ENCODE peak calls at places on chromosomes 16 and 17, in six cellular contexts. N, V, F, W, I and Z are unnamed samples. For H3K27me3, the result is how much of the 10 kb centered on the place peaks cover.

GRCh38 chr17:7060165-7060890 is 16.4 kb upstream of the SLC16A11 start:
- DNase-seq in N (peak), V (no peak), F (no peak), W (no peak), I (no peak), Z (peak)

GRCh38 chr16:57736419-57737281 is 1.1 kb downstream of the KATNB1 start:
- DNase-seq in N (peak), V (no peak), F (no peak), W (no peak), I (peak), Z (peak)

GRCh38 chr17:69222707-69223106 is 5.9 kb downstream of the ABCA10 start:
- DNase-seq in N (no peak), V (no peak), F (no peak), W (no peak), I (no peak), Z (no peak)

GRCh38 chr16:69325784-69326171 is 4.6 kb downstream of the PDF start:
- DNase-seq in N (no peak), V (no peak), F (peak), W (no peak), I (peak), Z (no peak)

GRCh38 chr17:44601574-44602372 is 44.5 kb downstream of the FZD2 start:
- DNase-seq in N (peak), V (no peak), F (no peak), W (no peak), I (no peak), Z (peak)

GRCh38 chr17:45149037-45149668 is 878 bp downstream of the HEXIM1 start:
- DNase-seq in N (peak), V (peak), F (peak), W (no peak), I (peak), Z (peak)

GRCh38 chr17:57906910-57907309 is 48.3 kb downstream of the CUEDC1 start:
- DNase-seq in N (no peak), V (no peak), F (no peak), W (no peak), I (no peak), Z (no peak)

GRCh38 chr17:81039854-81040758 is 5.2 kb downstream of the BAIAP2 start:
- DNase-seq in N (peak), V (no peak), F (no peak), W (no peak), I (no peak), Z (peak)

GRCh38 chr16:85227262-85227923 is 115.1 kb upstream of the CIBAR2 start:
- DNase-seq in N (no peak), V (no peak), F (no peak), W (no peak), I (no peak), Z (peak)

GRCh38 chr17:62618647-62619412 is 8.6 kb upstream of the MRC2 start:
- DNase-seq in N (no peak), V (no peak), F (no peak), W (no peak), I (no peak), Z (no peak)

GRCh38 chr17:5078106-5079028 is at the start of gene ZFP3:
- DNase-seq in N (peak), V (no peak), F (peak), W (no peak), I (peak), Z (peak)

GRCh38 chr16:82059161-82059982 is 24.3 kb downstream of the HSD17B2 start:
- DNase-seq in N (no peak), V (no peak), F (no peak), W (no peak), I (no peak), Z (no peak)

GRCh38 chr16:5756969-5757368 is 659.4 kb upstream of the EEF2KMT start:
- DNase-seq in N (no peak), V (no peak), F (no peak), W (no peak), I (no peak), Z (no peak)

GRCh38 chr16:67110136-67110847 is 551 bp downstream of the PHAF1 start:
- DNase-seq in N (no peak), V (no peak), F (no peak), W (no peak), I (no peak), Z (no peak)

GRCh38 chr17:82888583-82889495 is 49.0 kb upstream of the ZNF750 start:
- DNase-seq in N (no peak), V (no peak), F (no peak), W (no peak), I (no peak), Z (peak)

GRCh38 chr17:64084940-64085649 is 44.8 kb downstream of the ERN1 start:
- DNase-seq in N (peak), V (no peak), F (no peak), W (no peak), I (no peak), Z (no peak)

GRCh38 chr16:49428808-49429207 is 55.2 kb downstream of the C16orf78 start:
- DNase-seq in N (no peak), V (no peak), F (no peak), W (no peak), I (no peak), Z (no peak)

GRCh38 chr17:30321314-30321713 is 12.5 kb downstream of the TMIGD1 start:
- DNase-seq in N (no peak), V (no peak), F (no peak), W (no peak), I (no peak), Z (no peak)

GRCh38 chr17:65684631-65685030 is 123.2 kb upstream of the AXIN2 start:
- DNase-seq in N (peak), V (no peak), F (no peak), W (no peak), I (no peak), Z (no peak)

GRCh38 chr16:3951861-3952332 is 71.4 kb upstream of the CREBBP start:
- DNase-seq in N (peak), V (no peak), F (peak), W (no peak), I (no peak), Z (no peak)

GRCh38 chr17:32516450-32516849 is 29.7 kb downstream of the CDK5R1 start:
- DNase-seq in N (no peak), V (no peak), F (no peak), W (no peak), I (no peak), Z (no peak)

GRCh38 chr16:13883266-13883665 is 36.7 kb upstream of the ERCC4 start:
- DNase-seq in N (no peak), V (no peak), F (no peak), W (no peak), I (no peak), Z (no peak)

GRCh38 chr16:85047867-85048455 is 20.4 kb downstream of the KIAA0513 start:
- DNase-seq in N (no peak), V (no peak), F (no peak), W (no peak), I (no peak), Z (no peak)

GRCh38 chr17:82124101-82124500 is 26.1 kb upstream of the FASN start:
- DNase-seq in N (no peak), V (no peak), F (no peak), W (no peak), I (no peak), Z (no peak)

GRCh38 chr16:27265982-27266381 is 2.6 kb downstream of the NSMCE1 start:
- DNase-seq in N (no peak), V (no peak), F (no peak), W (no peak), I (no peak), Z (no peak)

GRCh38 chr16:83870830-83871229 is 28.1 kb upstream of the MLYCD start:
- DNase-seq in N (no peak), V (no peak), F (no peak), W (no peak), I (no peak), Z (no peak)

GRCh38 chr16:25033852-25034251 is 18.7 kb upstream of the ARHGAP17 start:
- DNase-seq in N (peak), V (no peak), F (no peak), W (no peak), I (no peak), Z (peak)

GRCh38 chr17:2195729-2196128 is 107.9 kb downstream of the SMG6 start:
- DNase-seq in N (no peak), V (no peak), F (no peak), W (no peak), I (no peak), Z (no peak)

GRCh38 chr17:39923836-39924690 is 3.3 kb downstream of the ORMDL3 start:
- DNase-seq in N (no peak), V (no peak), F (no peak), W (no peak), I (no peak), Z (peak)

GRCh38 chr16:16154292-16154951 is 68.9 kb downstream of the ABCC6 start:
- DNase-seq in N (no peak), V (no peak), F (no peak), W (no peak), I (no peak), Z (no peak)

GRCh38 chr17:78241277-78242023 is 10.0 kb downstream of the TMEM235 start:
- DNase-seq in N (peak), V (no peak), F (no peak), W (no peak), I (no peak), Z (peak)

GRCh38 chr16:24010440-24011089 is 174.8 kb downstream of the PRKCB start:
- DNase-seq in N (peak), V (peak), F (peak), W (no peak), I (peak), Z (peak)

GRCh38 chr16:89295915-89296314 is 78.4 kb downstream of the ZNF778 start:
- DNase-seq in N (no peak), V (no peak), F (no peak), W (no peak), I (no peak), Z (no peak)
- H3K4me3 ChIP-seq in N (no peak), V (no peak), F (no peak), W (no peak), I (no peak), Z (no peak)

DNA sequence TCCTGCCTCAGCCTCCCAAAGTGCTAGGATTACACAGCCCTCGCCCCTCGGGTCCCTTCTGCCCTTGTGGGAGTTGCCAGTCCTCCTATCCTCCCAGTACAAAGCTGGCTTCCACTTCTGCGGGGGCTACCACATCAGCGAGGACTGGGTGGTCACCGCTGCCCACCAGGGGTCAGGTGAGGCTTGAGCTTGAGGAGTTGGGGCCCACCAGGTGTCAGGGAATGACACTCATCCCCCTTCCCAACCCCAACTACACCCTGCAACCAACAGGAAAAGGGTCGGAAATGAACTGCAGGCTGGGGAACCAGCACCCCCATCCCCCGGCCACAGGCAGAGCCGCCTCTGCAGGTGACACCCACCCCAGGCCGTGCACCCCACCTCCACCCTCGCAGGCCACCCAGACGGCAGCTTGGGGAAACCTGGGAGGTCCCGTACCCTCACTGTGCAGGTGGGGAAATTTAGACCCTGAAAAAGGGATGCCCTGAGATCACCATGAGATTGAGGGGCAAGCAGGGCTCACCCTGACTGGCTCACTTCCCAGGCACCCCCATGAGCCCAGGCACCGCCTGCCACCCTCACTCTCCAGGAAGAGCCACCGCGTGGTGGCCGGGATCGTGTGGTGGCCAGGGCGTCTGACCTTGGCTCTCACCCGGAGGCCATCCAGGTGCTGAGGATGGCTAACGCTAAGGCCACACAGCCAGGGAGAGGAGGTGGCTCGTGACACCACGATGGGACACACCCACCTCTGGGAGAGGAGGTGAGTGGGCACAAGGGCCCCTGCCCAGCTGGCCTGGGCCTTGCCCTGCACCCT is 8.0 kb downstream of the CTRB1 start:
- DNase-seq in N (no peak), V (no peak), F (no peak), W (no peak), I (no peak), Z (no peak)
- H3K27me3 ChIP-seq in N (under half), V (under half), F (under half), W (under half), I (under half), Z (under half)

GRCh38 chr16:20740007-20740883 is 1.4 kb downstream of the THUMPD1 start:
- DNase-seq in N (no peak), V (no peak), F (no peak), W (no peak), I (no peak), Z (peak)
- H3K4me3 ChIP-seq in N (peak), V (peak), F (peak), W (peak), I (peak), Z (peak)

GRCh38 chr17:38603786-38604478 is 1.8 kb downstream of the SRCIN1 start:
- DNase-seq in N (no peak), V (no peak), F (no peak), W (no peak), I (no peak), Z (no peak)
- H3K27me3 ChIP-seq in N (under half), V (under half), F (under half), W (under half), I (under half), Z (under half)

DNA sequence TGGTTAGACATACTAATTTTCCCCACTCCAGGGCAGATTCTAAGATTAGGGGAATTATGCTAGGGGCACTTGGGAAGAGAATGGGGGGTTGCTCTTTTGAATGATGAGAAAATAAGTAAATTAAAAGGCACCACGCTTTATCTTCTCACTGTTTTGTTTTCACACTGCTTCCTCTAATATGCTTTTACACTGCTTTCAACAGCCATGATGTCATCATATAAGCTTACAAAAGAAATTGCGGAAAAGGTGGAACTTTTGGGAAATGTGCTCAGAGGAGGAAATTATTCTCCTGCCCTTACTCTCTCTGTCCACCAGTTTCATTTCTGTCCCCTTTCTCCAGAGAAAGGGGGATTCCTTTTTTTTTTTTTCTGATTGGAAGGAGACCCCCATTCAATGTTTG is 308.2 kb downstream of the TOX3 start:
- DNase-seq in N (no peak), V (no peak), F (no peak), W (no peak), I (no peak), Z (no peak)
- H3K4me3 ChIP-seq in N (no peak), V (no peak), F (no peak), W (no peak), I (no peak), Z (no peak)

DNA sequence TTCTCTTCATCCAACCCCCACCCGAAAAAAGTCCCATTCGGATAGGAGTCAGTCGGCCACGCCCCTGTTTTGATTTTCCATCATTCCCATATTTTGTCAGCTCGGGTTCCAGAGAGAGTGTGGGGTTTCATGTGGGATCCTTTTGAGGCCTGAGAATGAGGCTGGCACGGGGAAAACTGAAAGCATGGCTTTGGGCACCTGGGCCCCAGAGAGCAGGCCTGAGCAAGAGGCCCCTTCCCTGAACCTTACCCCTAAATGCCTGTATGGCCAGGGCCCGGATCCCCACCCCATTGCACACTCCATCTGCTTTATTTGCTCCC is 4.6 kb upstream of the HOXB4 start:
- DNase-seq in N (no peak), V (no peak), F (no peak), W (no peak), I (no peak), Z (peak)
- H3K27me3 ChIP-seq in N (under half), V (half or more), F (under half), W (under half), I (half or more), Z (under half)